ENCODE peak calls at places on chromosomes 6 and 20, in five cellular contexts. Y is mammary epithelial cell, O is K562, G is HCT116, X is PC-3. M is an unnamed sample.

GRCh38 chr20:61805781-61806180 is 259.9 kb downstream of the TAF4 start:
- DNase-seq in Y (no peak), O (no peak), G (no peak), X (no peak), M (no peak)

GRCh38 chr6:64280569-64280968 is 645.0 kb downstream of the PHF3 start:
- DNase-seq in Y (no peak), O (no peak), G (no peak), X (peak; percentile 71), M (peak; percentile 3)

GRCh38 chr6:13624871-13625288 is 9.7 kb downstream of the NOL7 start:
- DNase-seq in Y (peak; percentile 21), O (peak; percentile 58), G (peak; percentile 47), X (peak; percentile 69), M (peak; percentile 44)

GRCh38 chr20:4109587-4109986 is 94.2 kb upstream of the RNF24 start:
- DNase-seq in Y (no peak), O (no peak), G (no peak), X (peak; percentile 87), M (no peak)

GRCh38 chr6:146700078-146700686 is 101.4 kb downstream of the ADGB start:
- DNase-seq in Y (peak; percentile 70), O (peak; percentile 73), G (peak; percentile 64), X (peak; percentile 83), M (peak; percentile 89)

GRCh38 chr20:8094845-8095244 is 37.2 kb upstream of the PLCB1 start:
- DNase-seq in Y (peak; percentile 24), O (no peak), G (no peak), X (peak; percentile 70), M (peak; percentile 76)

GRCh38 chr20:44586986-44587980 is 4.9 kb downstream of the PKIG start:
- DNase-seq in Y (no peak), O (no peak), G (no peak), X (no peak), M (peak; percentile 37)

GRCh38 chr6:71367763-71368162 is 79.2 kb downstream of the OGFRL1 start:
- DNase-seq in Y (peak; percentile 67), O (no peak), G (no peak), X (no peak), M (no peak)

GRCh38 chr6:33298773-33299236 is at the start of gene RGL2:
- DNase-seq in Y (no peak), O (peak; percentile 81), G (no peak), X (peak; percentile 47), M (peak; percentile 61)

GRCh38 chr6:50071921-50072320 is 22.2 kb upstream of the DEFB112 start:
- DNase-seq in Y (no peak), O (no peak), G (no peak), X (no peak), M (no peak)

GRCh38 chr6:165662671-165663282 is at the start of gene PDE10A:
- DNase-seq in Y (peak; percentile 3), O (no peak), G (no peak), X (no peak), M (peak; percentile 19)

GRCh38 chr20:33658929-33659328 is 3.2 kb upstream of the C20orf144 start:
- DNase-seq in Y (no peak), O (no peak), G (no peak), X (no peak), M (no peak)

GRCh38 chr20:63508072-63508768 is 9.3 kb upstream of the EEF1A2 start:
- DNase-seq in Y (no peak), O (no peak), G (no peak), X (no peak), M (no peak)

GRCh38 chr20:3068986-3069900 is 2.2 kb upstream of the OXT start:
- DNase-seq in Y (no peak), O (no peak), G (no peak), X (peak; percentile 43), M (peak; percentile 21)

GRCh38 chr6:17932362-17932852 is 55.0 kb downstream of the KIF13A start:
- DNase-seq in Y (peak; percentile 57), O (no peak), G (no peak), X (no peak), M (peak; percentile 93)

GRCh38 chr6:148203970-148204369 is 138.7 kb upstream of the SASH1 start:
- DNase-seq in Y (no peak), O (no peak), G (no peak), X (no peak), M (peak; percentile 98)

GRCh38 chr6:119735500-119735899 is 385.9 kb upstream of the MAN1A1 start:
- DNase-seq in Y (no peak), O (no peak), G (no peak), X (no peak), M (no peak)

GRCh38 chr6:32393660-32394420 is 13.1 kb downstream of the BTNL2 start:
- DNase-seq in Y (peak; percentile 33), O (no peak), G (no peak), X (peak; percentile 44), M (no peak)

GRCh38 chr6:37502703-37503485 is 3.2 kb upstream of the CCDC167 start:
- DNase-seq in Y (no peak), O (no peak), G (no peak), X (no peak), M (no peak)

GRCh38 chr20:8361008-8361652 is 229.1 kb downstream of the PLCB1 start:
- DNase-seq in Y (peak; percentile 11), O (no peak), G (no peak), X (no peak), M (peak; percentile 24)

GRCh38 chr20:16007164-16007563 is 566.1 kb downstream of the KIF16B start:
- DNase-seq in Y (no peak), O (no peak), G (no peak), X (no peak), M (no peak)

GRCh38 chr20:21719592-21720214 is 14.2 kb downstream of the PAX1 start:
- DNase-seq in Y (peak; percentile 33), O (peak; percentile 43), G (peak; percentile 35), X (peak; percentile 84), M (peak; percentile 68)

GRCh38 chr20:25259788-25260254 is 11.9 kb downstream of the PYGB start:
- DNase-seq in Y (no peak), O (no peak), G (no peak), X (no peak), M (no peak)

GRCh38 chr6:86010915-86011786 is 368.5 kb upstream of the SYNCRIP start:
- DNase-seq in Y (no peak), O (no peak), G (no peak), X (no peak), M (no peak)

GRCh38 chr6:150567823-150568383 is 31.8 kb upstream of the PLEKHG1 start:
- DNase-seq in Y (peak; percentile 48), O (no peak), G (no peak), X (peak; percentile 21), M (peak; percentile 2)

GRCh38 chr20:56805966-56806365 is 176.9 kb downstream of the TFAP2C start:
- DNase-seq in Y (no peak), O (no peak), G (no peak), X (no peak), M (no peak)

GRCh38 chr20:56808732-56809131 is 179.6 kb downstream of the TFAP2C start:
- DNase-seq in Y (peak; percentile 78), O (no peak), G (no peak), X (no peak), M (no peak)

GRCh38 chr20:56805313-56805712 is 176.2 kb downstream of the TFAP2C start:
- DNase-seq in Y (no peak), O (no peak), G (no peak), X (no peak), M (no peak)

GRCh38 chr20:56808119-56808725 is 179.1 kb downstream of the TFAP2C start:
- DNase-seq in Y (no peak), O (no peak), G (no peak), X (no peak), M (no peak)

GRCh38 chr20:56807118-56807517 is 178.0 kb downstream of the TFAP2C start:
- DNase-seq in Y (no peak), O (no peak), G (no peak), X (no peak), M (no peak)
- H3K27me3 ChIP-seq in Y (no peaks in the 10 kb centered on the region), O (peaks cover 68% of the 10 kb centered on the region), G (no peaks in the 10 kb centered on the region), X (no peaks in the 10 kb centered on the region), M (peaks cover 6% of the 10 kb centered on the region)

GRCh38 chr6:15255481-15256414 is 9.9 kb downstream of the JARID2 start:
- DNase-seq in Y (peak; percentile 30), O (no peak), G (no peak), X (no peak), M (no peak)
- H3K4me1 ChIP-seq in Y (peaks cover 17% of the 10 kb centered on the region), O (peaks cover 15% of the 10 kb centered on the region), G (peaks cover 11% of the 10 kb centered on the region), X (peaks cover 36% of the 10 kb centered on the region), M (peaks cover 7% of the 10 kb centered on the region)

GRCh38 chr6:139597781-139598368 is 223.4 kb upstream of the CITED2 start:
- DNase-seq in Y (peak; percentile 81), O (no peak), G (no peak), X (peak; percentile 39), M (peak; percentile 99)
- H3K9ac ChIP-seq in Y (no peak overlapping the region), O (no peak overlapping the region), G (no peak overlapping the region), X (no peak overlapping the region), M (peak overlapping the region; percentile 4)

GRCh38 chr6:143187173-143187908 is 126.7 kb downstream of the AIG1 start:
- DNase-seq in Y (peak; percentile 20), O (no peak), G (no peak), X (peak; percentile 13), M (peak; percentile 91)
- H3K27me3 ChIP-seq in Y (no peaks in the 10 kb centered on the region), O (no peaks in the 10 kb centered on the region), G (no peaks in the 10 kb centered on the region), X (no peaks in the 10 kb centered on the region), M (no peaks in the 10 kb centered on the region)

GRCh38 chr20:37699202-37699601 is 5.4 kb downstream of the CTNNBL1 start:
- DNase-seq in Y (no peak), O (no peak), G (no peak), X (no peak), M (no peak)
- H3K4me1 ChIP-seq in Y (no peaks in the 10 kb centered on the region), O (peaks cover 3% of the 10 kb centered on the region), G (peaks cover 4% of the 10 kb centered on the region), X (peaks cover 6% of the 10 kb centered on the region), M (no peaks in the 10 kb centered on the region)

DNA sequence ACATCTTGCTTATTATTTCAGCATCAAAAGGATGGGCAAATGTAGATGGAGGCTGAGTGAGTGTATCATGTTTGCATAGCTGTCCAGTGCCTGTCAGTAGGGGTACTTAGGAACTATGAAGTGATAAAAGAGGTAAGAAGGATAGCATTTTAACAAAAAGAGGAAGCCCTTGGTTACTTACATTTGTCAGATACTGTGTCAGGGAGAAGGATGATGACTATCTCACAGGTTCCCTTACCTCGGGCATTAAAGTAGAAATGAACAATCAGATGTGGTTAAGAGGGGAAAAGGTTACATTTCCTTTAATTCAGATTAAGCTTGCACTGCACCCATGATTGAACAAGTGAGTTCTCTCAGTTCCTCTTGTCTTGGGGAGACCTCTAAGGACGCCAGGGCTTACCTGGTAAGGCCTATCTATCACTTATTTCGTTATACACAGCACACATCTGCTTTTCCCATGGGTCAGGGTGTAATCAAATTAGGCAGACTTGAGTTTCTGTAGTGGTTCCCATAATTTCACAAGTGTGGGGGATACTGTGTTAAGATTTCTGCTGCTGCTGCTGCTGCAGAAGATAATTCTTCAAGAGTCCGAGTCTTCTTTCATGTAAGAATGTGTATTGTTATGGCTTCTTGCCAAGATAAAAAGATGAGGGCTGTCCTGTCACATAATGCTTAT is 4.5 kb downstream of the FOXO3 start:
- DNase-seq in Y (peak; percentile 70), O (no peak), G (no peak), X (peak; percentile 64), M (no peak)
- H3K9ac ChIP-seq in Y (peak overlapping the region; percentile 45), O (no peak overlapping the region), G (peak overlapping the region; percentile 36), X (peak overlapping the region; percentile 28), M (peak overlapping the region; percentile 33)